ENCODE peak calls at places on chromosome 11, in four cellular contexts. One of them, this sample, is unnamed.

GRCh38 chr11:133064152-133064877 is 468.0 kb downstream of the OPCML start:
- DNase-seq in HuH-7: peak
- DNase-seq in Daoy: peak
- DNase-seq in H7: peak
- DNase-seq in this sample: peak

GRCh38 chr11:85595285-85595884 is 31.8 kb downstream of the DLG2 start:
- DNase-seq in HuH-7: peak
- DNase-seq in Daoy: peak
- DNase-seq in H7: peak
- DNase-seq in this sample: no peak

GRCh38 chr11:116234989-116235567 is 537.7 kb downstream of the BUD13 start:
- DNase-seq in Daoy: no peak
- DNase-seq in H7: peak
- DNase-seq in HuH-7: no peak
- DNase-seq in this sample: no peak

GRCh38 chr11:35735903-35736302 is 73.3 kb downstream of the TRIM44 start:
- DNase-seq in HuH-7: no peak
- DNase-seq in H7: no peak
- DNase-seq in Daoy: no peak
- DNase-seq in this sample: no peak

GRCh38 chr11:64322925-64323260 is 5.0 kb downstream of the PRDX5 start:
- DNase-seq in H7: peak
- DNase-seq in HuH-7: no peak
- DNase-seq in Daoy: no peak
- DNase-seq in this sample: no peak

GRCh38 chr11:1302041-1302460 is 7.4 kb downstream of the TOLLIP start:
- DNase-seq in HuH-7: no peak
- DNase-seq in Daoy: no peak
- DNase-seq in H7: no peak
- DNase-seq in this sample: peak

GRCh38 chr11:81005595-81005994 is 1564.8 kb upstream of the TENM4 start:
- DNase-seq in Daoy: peak
- DNase-seq in HuH-7: no peak
- DNase-seq in H7: no peak
- DNase-seq in this sample: no peak

GRCh38 chr11:121241300-121242176 is 51.0 kb upstream of the SC5D start:
- DNase-seq in H7: peak
- DNase-seq in Daoy: no peak
- DNase-seq in HuH-7: no peak
- DNase-seq in this sample: no peak

GRCh38 chr11:103370076-103370475 is 260.9 kb downstream of the DYNC2H1 start:
- DNase-seq in Daoy: no peak
- DNase-seq in HuH-7: no peak
- DNase-seq in H7: no peak
- DNase-seq in this sample: no peak

GRCh38 chr11:63866211-63866610 is 27.3 kb downstream of the MARK2 start:
- DNase-seq in H7: no peak
- DNase-seq in HuH-7: no peak
- DNase-seq in Daoy: peak
- DNase-seq in this sample: no peak

GRCh38 chr11:124798991-124799383 is 1.2 kb downstream of the MSANTD2 start:
- DNase-seq in H7: peak
- DNase-seq in Daoy: peak
- DNase-seq in HuH-7: no peak
- DNase-seq in this sample: no peak

GRCh38 chr11:118436639-118437045 is 350 bp downstream of the KMT2A start:
- DNase-seq in HuH-7: no peak
- DNase-seq in H7: no peak
- DNase-seq in Daoy: peak
- DNase-seq in this sample: no peak

GRCh38 chr11:85685820-85686459 is at the start of gene CCDC89:
- DNase-seq in H7: peak
- DNase-seq in Daoy: peak
- DNase-seq in HuH-7: no peak
- DNase-seq in this sample: peak

GRCh38 chr11:2150206-2150847 is 10.7 kb downstream of the INS start:
- DNase-seq in HuH-7: peak
- DNase-seq in H7: peak
- DNase-seq in Daoy: peak
- DNase-seq in this sample: no peak

GRCh38 chr11:13928566-13929251 is 33.8 kb upstream of the SPON1 start:
- DNase-seq in H7: no peak
- DNase-seq in HuH-7: no peak
- DNase-seq in Daoy: peak
- DNase-seq in this sample: no peak

GRCh38 chr11:33670250-33671011 is 30.2 kb downstream of the C11orf91 start:
- DNase-seq in HuH-7: no peak
- DNase-seq in H7: no peak
- DNase-seq in Daoy: peak
- DNase-seq in this sample: no peak

GRCh38 chr11:72591785-72592490 is 82.3 kb downstream of the PDE2A start:
- DNase-seq in H7: no peak
- DNase-seq in Daoy: no peak
- DNase-seq in HuH-7: no peak
- DNase-seq in this sample: no peak

GRCh38 chr11:40597546-40598113 is 861.8 kb downstream of the LRRC4C start:
- DNase-seq in HuH-7: no peak
- DNase-seq in H7: no peak
- DNase-seq in Daoy: no peak
- DNase-seq in this sample: no peak

GRCh38 chr11:82756765-82757650 is 23.3 kb upstream of the FAM181B start:
- DNase-seq in Daoy: no peak
- DNase-seq in HuH-7: no peak
- DNase-seq in H7: no peak
- DNase-seq in this sample: no peak

GRCh38 chr11:65899356-65900124 is 648 bp downstream of the FOSL1 start:
- DNase-seq in HuH-7: no peak
- DNase-seq in Daoy: peak
- DNase-seq in H7: peak
- DNase-seq in this sample: no peak

GRCh38 chr11:2424811-2425495 is 19.4 kb downstream of the TRPM5 start:
- DNase-seq in HuH-7: no peak
- DNase-seq in H7: no peak
- DNase-seq in Daoy: no peak
- DNase-seq in this sample: no peak

GRCh38 chr11:87039371-87039770 is 1.6 kb downstream of the TMEM135 start:
- DNase-seq in H7: no peak
- DNase-seq in Daoy: no peak
- DNase-seq in HuH-7: no peak
- DNase-seq in this sample: no peak

GRCh38 chr11:5937868-5938602 is 4.0 kb upstream of the OR56A3 start:
- DNase-seq in HuH-7: no peak
- DNase-seq in Daoy: peak
- DNase-seq in H7: no peak
- DNase-seq in this sample: no peak

GRCh38 chr11:2096001-2096918 is 42.9 kb downstream of the IGF2 start:
- DNase-seq in Daoy: no peak
- DNase-seq in HuH-7: no peak
- DNase-seq in H7: peak
- DNase-seq in this sample: no peak

GRCh38 chr11:33539659-33540249 is 160.9 kb downstream of the C11orf91 start:
- DNase-seq in Daoy: no peak
- DNase-seq in HuH-7: no peak
- DNase-seq in H7: no peak
- DNase-seq in this sample: no peak

GRCh38 chr11:6251990-6252473 is 7.6 kb upstream of the CCKBR start:
- DNase-seq in Daoy: no peak
- DNase-seq in H7: no peak
- DNase-seq in HuH-7: no peak
- DNase-seq in this sample: no peak

GRCh38 chr11:121291896-121292502 is 572 bp upstream of the SC5D start:
- DNase-seq in H7: peak
- DNase-seq in HuH-7: peak
- DNase-seq in Daoy: peak
- DNase-seq in this sample: no peak

GRCh38 chr11:12693485-12694181 is 19.4 kb downstream of the TEAD1 start:
- DNase-seq in HuH-7: no peak
- DNase-seq in Daoy: peak
- DNase-seq in H7: no peak
- DNase-seq in this sample: no peak

GRCh38 chr11:130403301-130403804 is 25.1 kb downstream of the ADAMTS8 start:
- DNase-seq in Daoy: peak
- DNase-seq in HuH-7: no peak
- DNase-seq in H7: peak
- DNase-seq in this sample: no peak

GRCh38 chr11:20397281-20397680 is 9.8 kb downstream of the PRMT3 start:
- DNase-seq in HuH-7: peak
- DNase-seq in Daoy: peak
- DNase-seq in H7: peak
- DNase-seq in this sample: no peak